ENCODE peak calls at places on chromosomes 16 and 17, in four cellular contexts. Y is HCT116, U is A549, X is SK-N-SH. L is an unnamed sample.

GRCh38 chr16:8863594-8864424 is 5.0 kb downstream of the CARHSP1 start:
- DNase-seq in Y (no peak), U (no peak), X (no peak), L (no peak)

GRCh38 chr17:72122668-72123495 is 2.1 kb downstream of the SOX9 start:
- DNase-seq in Y (no peak), U (no peak), X (peak; percentile 72), L (no peak)

GRCh38 chr16:46896314-46896968 is 12.3 kb downstream of the GPT2 start:
- DNase-seq in Y (no peak), U (no peak), X (peak; percentile 37), L (no peak)

GRCh38 chr16:86517652-86518258 is 7.4 kb downstream of the FOXF1 start:
- DNase-seq in Y (peak; percentile 51), U (peak; percentile 73), X (peak; percentile 81), L (no peak)

GRCh38 chr16:11274964-11275363 is 1.3 kb downstream of the PRM2 start:
- DNase-seq in Y (no peak), U (no peak), X (no peak), L (no peak)

GRCh38 chr17:13160281-13160680 is 142.5 kb upstream of the ELAC2 start:
- DNase-seq in Y (no peak), U (no peak), X (no peak), L (no peak)

GRCh38 chr16:85329059-85329812 is 217.0 kb upstream of the CIBAR2 start:
- DNase-seq in Y (peak; percentile 28), U (no peak), X (peak; percentile 73), L (no peak)

GRCh38 chr16:27448531-27449433 is 46.8 kb downstream of the IL21R start:
- DNase-seq in Y (no peak), U (no peak), X (peak; percentile 14), L (no peak)

GRCh38 chr17:17786998-17787397 is 49.8 kb downstream of the SREBF1 start:
- DNase-seq in Y (no peak), U (no peak), X (no peak), L (no peak)

GRCh38 chr17:67050066-67050465 is 5.7 kb downstream of the CACNG1 start:
- DNase-seq in Y (no peak), U (no peak), X (no peak), L (no peak)

GRCh38 chr16:85645021-85645589 is 32.0 kb downstream of the GSE1 start:
- DNase-seq in Y (peak; percentile 75), U (no peak), X (no peak), L (no peak)

GRCh38 chr16:73177896-73178295 is 130.0 kb upstream of the ZFHX3 start:
- DNase-seq in Y (no peak), U (no peak), X (no peak), L (no peak)

GRCh38 chr17:78974635-78975591 is 4.8 kb downstream of the LGALS3BP start:
- DNase-seq in Y (peak; percentile 67), U (no peak), X (no peak), L (peak; percentile 36)

GRCh38 chr17:258906-259305 is 77.5 kb upstream of the DOC2B start:
- DNase-seq in Y (no peak), U (no peak), X (no peak), L (no peak)

GRCh38 chr16:16138034-16138635 is 85.2 kb downstream of the ABCC6 start:
- DNase-seq in Y (no peak), U (no peak), X (no peak), L (no peak)

GRCh38 chr17:44217738-44218343 is 1.6 kb downstream of the UBTF start:
- DNase-seq in Y (no peak), U (no peak), X (no peak), L (no peak)

GRCh38 chr17:45719335-45720071 is 64.6 kb upstream of the CRHR1 start:
- DNase-seq in Y (peak; percentile 64), U (peak; percentile 82), X (no peak), L (no peak)

GRCh38 chr17:4559139-4559791 is 1.1 kb downstream of the GGT6 start:
- DNase-seq in Y (no peak), U (no peak), X (no peak), L (no peak)

GRCh38 chr17:57576744-57577143 is 168.4 kb downstream of the CCDC182 start:
- DNase-seq in Y (no peak), U (no peak), X (no peak), L (no peak)

GRCh38 chr16:48105456-48105855 is 50.3 kb downstream of the ABCC12 start:
- DNase-seq in Y (no peak), U (no peak), X (no peak), L (no peak)

GRCh38 chr16:66481081-66481942 is 54.2 kb downstream of the BEAN1 start:
- DNase-seq in Y (no peak), U (no peak), X (no peak), L (no peak)

GRCh38 chr17:45288825-45289224 is 26.9 kb upstream of the SPATA32 start:
- DNase-seq in Y (no peak), U (no peak), X (no peak), L (no peak)

GRCh38 chr16:86019446-86020047 is 120.6 kb downstream of the IRF8 start:
- DNase-seq in Y (no peak), U (no peak), X (no peak), L (no peak)

GRCh38 chr16:50474138-50474537 is 74.1 kb upstream of the NKD1 start:
- DNase-seq in Y (no peak), U (no peak), X (no peak), L (no peak)

GRCh38 chr16:13110124-13110796 is 208.9 kb downstream of the SHISA9 start:
- DNase-seq in Y (no peak), U (peak; percentile 39), X (no peak), L (no peak)

GRCh38 chr17:73166731-73167581 is 2.1 kb downstream of the SSTR2 start:
- DNase-seq in Y (no peak), U (no peak), X (no peak), L (no peak)

GRCh38 chr17:74529243-74529642 is 2.0 kb downstream of the CD300LB start:
- DNase-seq in Y (no peak), U (no peak), X (no peak), L (no peak)

GRCh38 chr17:5111402-5112204 is at the start of gene ZNF232:
- DNase-seq in Y (peak; percentile 91), U (peak; percentile 95), X (peak; percentile 98), L (peak; percentile 53)

DNA sequence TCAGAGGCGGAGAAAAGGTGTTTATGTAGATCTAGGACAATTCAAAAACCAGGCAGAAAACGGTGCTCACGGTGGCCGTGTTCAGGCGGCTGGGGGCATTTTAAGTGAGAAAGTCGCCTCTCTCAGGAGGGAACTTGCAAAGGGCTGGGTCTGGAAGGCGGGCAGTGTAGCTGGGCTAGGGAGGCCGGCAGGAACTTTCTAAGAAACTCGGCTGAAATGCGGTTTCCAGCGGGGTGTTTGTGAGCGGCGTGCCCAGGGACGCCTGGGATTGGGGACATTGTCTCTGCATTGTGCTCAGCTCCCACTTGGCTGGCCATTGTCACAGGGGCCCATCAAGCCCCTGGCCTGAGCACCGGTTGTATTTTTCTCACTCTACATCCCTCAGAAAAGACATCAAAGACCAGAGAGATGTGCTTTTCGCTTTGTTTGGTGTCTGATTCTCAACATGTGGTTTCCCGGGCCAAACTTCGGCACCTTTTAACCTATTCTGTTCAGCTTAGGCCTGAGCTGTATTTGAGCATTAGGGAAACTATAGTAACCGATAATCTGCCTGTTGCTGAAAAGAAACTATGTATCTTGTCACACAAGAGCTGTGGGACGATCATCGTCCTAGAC is 291.1 kb upstream of the IRX3 start:
- DNase-seq in Y (no peak), U (no peak), X (no peak), L (no peak)
- H3K9me3 ChIP-seq in Y (no peaks in the 10 kb centered on the region), U (no peaks in the 10 kb centered on the region), X (no peaks in the 10 kb centered on the region), L (no peaks in the 10 kb centered on the region)

GRCh38 chr16:14303654-14304394 is 232.7 kb downstream of the MRTFB start:
- DNase-seq in Y (no peak), U (no peak), X (no peak), L (no peak)

GRCh38 chr16:14307059-14307531 is 236.0 kb downstream of the MRTFB start:
- DNase-seq in Y (no peak), U (no peak), X (no peak), L (no peak)

GRCh38 chr16:14306485-14307058 is 235.5 kb downstream of the MRTFB start:
- DNase-seq in Y (no peak), U (no peak), X (no peak), L (no peak)

GRCh38 chr16:14303182-14303618 is 232.1 kb downstream of the MRTFB start:
- DNase-seq in Y (no peak), U (no peak), X (no peak), L (no peak)

DNA sequence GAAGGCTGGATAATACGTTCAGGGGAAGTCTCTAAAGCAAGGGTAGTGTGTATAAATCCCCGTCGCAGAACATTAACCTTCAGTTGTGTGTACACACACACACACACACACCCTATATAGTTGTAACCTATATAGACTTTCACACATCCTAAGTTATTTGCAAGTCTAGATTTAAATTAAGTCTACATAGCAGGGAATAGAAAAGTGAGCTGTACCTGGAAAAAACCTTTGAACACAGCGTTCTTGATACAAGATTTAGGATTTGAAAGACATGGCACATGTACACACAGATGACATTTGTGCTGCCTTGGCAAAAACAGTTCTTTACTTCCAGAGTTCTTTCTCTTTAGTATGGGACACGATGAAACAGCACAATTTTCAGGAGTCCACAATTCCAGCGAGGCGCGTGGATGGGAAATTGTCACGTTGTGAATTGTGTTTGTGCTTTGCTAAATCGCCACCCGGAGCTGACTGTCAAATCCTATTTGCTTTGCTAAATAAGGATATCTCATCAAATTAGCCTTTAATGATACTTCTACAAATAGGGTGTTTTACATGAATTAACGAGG is 233.9 kb downstream of the MRTFB start:
- DNase-seq in Y (no peak), U (no peak), X (no peak), L (no peak)
- H3K4me3 ChIP-seq in Y (no peak overlapping the region), U (peak overlapping the region; percentile 98), X (no peak overlapping the region), L (peak overlapping the region; percentile 98)

DNA sequence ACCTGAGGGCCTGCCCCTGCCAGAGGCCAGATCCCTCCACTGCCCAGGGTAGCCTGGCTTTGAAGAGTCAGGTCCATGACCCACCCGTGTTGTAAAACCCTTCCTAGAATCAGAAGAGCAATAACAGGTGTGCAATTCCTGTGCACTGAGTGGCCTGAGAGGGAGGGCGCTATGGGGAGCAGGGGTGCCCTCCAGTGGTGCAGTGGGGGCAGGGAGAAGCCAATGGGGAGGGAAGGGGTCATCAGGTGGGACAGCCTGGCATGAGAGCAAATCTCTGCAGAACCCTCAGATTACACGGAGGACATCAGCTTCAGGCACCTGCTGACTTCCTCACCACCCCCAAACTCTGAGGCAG is 72.9 kb upstream of the ZNF469 start:
- DNase-seq in Y (no peak), U (no peak), X (peak; percentile 73), L (no peak)
- TF ChIP-seq REST in Y (no peak), U (no peak), X (no peak), L (no peak)

GRCh38 chr17:65807361-65807760 is 245.9 kb upstream of the AXIN2 start:
- DNase-seq in Y (no peak), U (no peak), X (no peak), L (no peak)
- H3K9me3 ChIP-seq in Y (peaks cover 11% of the 10 kb centered on the region), U (peaks cover 24% of the 10 kb centered on the region), X (peaks cover 1% of the 10 kb centered on the region), L (no peaks in the 10 kb centered on the region)

GRCh38 chr16:88967800-88968588 is 9.0 kb downstream of the CBFA2T3 start:
- DNase-seq in Y (no peak), U (no peak), X (no peak), L (no peak)
- H3K4me3 ChIP-seq in Y (no peak overlapping the region), U (no peak overlapping the region), X (no peak overlapping the region), L (no peak overlapping the region)

DNA sequence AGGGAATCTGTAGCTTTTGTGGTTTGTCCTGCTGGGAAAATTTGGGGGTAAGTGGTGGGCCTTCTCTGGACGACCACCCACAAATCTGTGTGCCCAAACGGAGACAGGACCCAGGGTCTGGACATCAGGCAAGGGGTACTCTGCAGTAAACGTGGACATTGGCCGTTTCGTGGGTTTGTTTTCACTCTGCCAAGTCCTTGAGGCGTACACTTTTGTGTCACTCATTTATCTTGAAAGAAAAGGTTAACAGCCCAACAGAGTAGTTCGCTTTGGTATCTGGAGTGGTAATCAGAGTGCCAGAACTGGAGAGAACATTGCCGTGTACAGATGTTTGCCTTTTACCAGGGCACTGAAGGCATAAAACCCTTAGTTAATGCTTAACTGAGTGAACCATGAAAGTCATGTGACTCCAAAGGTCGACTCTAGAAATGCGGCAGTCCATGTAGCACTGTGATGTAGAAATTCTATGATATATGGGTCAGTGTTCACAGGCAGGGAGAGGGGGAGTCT is 15.4 kb downstream of the NAA60 start:
- DNase-seq in Y (no peak), U (peak; percentile 81), X (no peak), L (no peak)
- TF ChIP-seq REST in Y (no peak), U (no peak), X (no peak), L (no peak)